ENCODE peak calls at places on chromosomes 13 and 19, in nine cellular contexts. T is tibial artery, D is breast epithelium, K is bronchial epithelial cell, Z is heart left ventricle, S is AG04450, Q is right lobe of liver, V is HL-60, L is thoracic aorta. W is an unnamed sample.

GRCh38 chr19:48121909-48122371 is 11.3 kb upstream of the PLA2G4C start:
- DNase-seq in L (no peak), D (peak; percentile 64), S (no peak), V (no peak), T (no peak), Q (no peak), K (peak; percentile 47), Z (no peak), W (no peak)

GRCh38 chr13:32790731-32791130 is 204.5 kb downstream of the PDS5B start:
- DNase-seq in V (no peak), Q (no peak), D (no peak), Z (no peak), L (no peak), K (no peak), S (no peak), T (no peak), W (no peak)

GRCh38 chr13:32033744-32034143 is 2.2 kb downstream of the FRY start:
- DNase-seq in V (no peak), L (no peak), T (no peak), Q (no peak), D (no peak), Z (no peak), S (no peak), K (peak; percentile 64), W (no peak)

GRCh38 chr13:25827986-25828385 is 223.8 kb downstream of the SHISA2 start:
- DNase-seq in K (no peak), S (no peak), Q (no peak), T (no peak), L (no peak), D (no peak), V (no peak), Z (no peak), W (no peak)

GRCh38 chr13:76976488-76976887 is 15.4 kb upstream of the CLN5 start:
- DNase-seq in L (no peak), S (no peak), Z (no peak), V (no peak), Q (no peak), D (no peak), K (peak; percentile 55), T (no peak), W (no peak)

GRCh38 chr13:51785592-51786424 is 18.2 kb downstream of the DHRS12 start:
- DNase-seq in Q (no peak), S (no peak), D (no peak), L (no peak), V (no peak), K (no peak), Z (peak; percentile 72), T (peak; percentile 55), W (no peak)

GRCh38 chr19:3178973-3179738 is 587 bp downstream of the S1PR4 start:
- DNase-seq in Q (peak; percentile 58), D (no peak), V (peak; percentile 53), K (no peak), T (no peak), L (no peak), S (no peak), Z (no peak), W (no peak)

GRCh38 chr19:53808710-53809125 is 15.4 kb downstream of the NLRP12 start:
- DNase-seq in Z (no peak), Q (no peak), S (no peak), K (peak; percentile 34), D (no peak), T (no peak), L (no peak), V (peak; percentile 42), W (no peak)

GRCh38 chr19:44749994-44750393 is 1.5 kb downstream of the BCL3 start:
- DNase-seq in T (no peak), S (no peak), L (no peak), Q (no peak), V (no peak), Z (no peak), D (no peak), K (no peak), W (no peak)

GRCh38 chr13:46315491-46316075 is 71.5 kb downstream of the RUBCNL start:
- DNase-seq in K (no peak), S (no peak), Q (no peak), T (no peak), L (no peak), V (no peak), D (no peak), Z (no peak), W (no peak)

GRCh38 chr19:51448011-51448744 is 10.1 kb downstream of the SIGLEC8 start:
- DNase-seq in V (no peak), L (no peak), K (no peak), T (no peak), D (no peak), S (no peak), Q (no peak), Z (no peak), W (no peak)

GRCh38 chr13:100440756-100441421 is 147.7 kb downstream of the GGACT start:
- DNase-seq in V (no peak), K (no peak), T (no peak), Z (no peak), S (peak; percentile 21), D (no peak), Q (no peak), L (no peak), W (no peak)

GRCh38 chr13:37618554-37618953 is 20.0 kb upstream of the POSTN start:
- DNase-seq in Q (no peak), V (no peak), D (no peak), K (peak; percentile 20), Z (no peak), L (no peak), T (no peak), S (no peak), W (no peak)

GRCh38 chr19:31962565-31962996 is 382.8 kb upstream of the ZNF507 start:
- DNase-seq in D (no peak), Z (no peak), L (no peak), V (no peak), T (no peak), Q (no peak), K (no peak), S (no peak), W (no peak)

GRCh38 chr13:73971481-73971880 is 162.7 kb downstream of the KLF12 start:
- DNase-seq in T (no peak), V (no peak), D (no peak), L (no peak), Q (no peak), Z (no peak), S (no peak), K (no peak), W (no peak)

GRCh38 chr13:50369646-50370045 is 354.4 kb downstream of the KCNRG start:
- DNase-seq in T (no peak), D (no peak), V (no peak), S (no peak), K (no peak), L (no peak), Q (no peak), Z (no peak), W (no peak)

GRCh38 chr19:40387151-40387550 is 2.8 kb downstream of the HIPK4 start:
- DNase-seq in T (no peak), L (no peak), Z (no peak), V (no peak), D (no peak), S (no peak), Q (no peak), K (no peak), W (no peak)

GRCh38 chr19:7863157-7863970 is 10.8 kb downstream of the PRR36 start:
- DNase-seq in L (no peak), Z (no peak), D (no peak), T (no peak), Q (peak; percentile 59), S (no peak), K (no peak), V (no peak), W (no peak)

GRCh38 chr19:7860902-7861618 is 13.1 kb downstream of the PRR36 start:
- DNase-seq in Z (no peak), L (no peak), S (no peak), K (no peak), D (no peak), V (no peak), T (no peak), Q (no peak), W (no peak)

GRCh38 chr19:7861619-7862412 is 12.4 kb downstream of the PRR36 start:
- DNase-seq in Q (peak; percentile 54), S (no peak), V (no peak), Z (peak; percentile 13), K (no peak), L (no peak), T (no peak), D (no peak), W (no peak)

GRCh38 chr19:7863971-7864718 is 10.0 kb downstream of the PRR36 start:
- DNase-seq in Q (no peak), D (no peak), K (no peak), T (no peak), L (no peak), S (no peak), V (no peak), Z (no peak), W (no peak)

DNA sequence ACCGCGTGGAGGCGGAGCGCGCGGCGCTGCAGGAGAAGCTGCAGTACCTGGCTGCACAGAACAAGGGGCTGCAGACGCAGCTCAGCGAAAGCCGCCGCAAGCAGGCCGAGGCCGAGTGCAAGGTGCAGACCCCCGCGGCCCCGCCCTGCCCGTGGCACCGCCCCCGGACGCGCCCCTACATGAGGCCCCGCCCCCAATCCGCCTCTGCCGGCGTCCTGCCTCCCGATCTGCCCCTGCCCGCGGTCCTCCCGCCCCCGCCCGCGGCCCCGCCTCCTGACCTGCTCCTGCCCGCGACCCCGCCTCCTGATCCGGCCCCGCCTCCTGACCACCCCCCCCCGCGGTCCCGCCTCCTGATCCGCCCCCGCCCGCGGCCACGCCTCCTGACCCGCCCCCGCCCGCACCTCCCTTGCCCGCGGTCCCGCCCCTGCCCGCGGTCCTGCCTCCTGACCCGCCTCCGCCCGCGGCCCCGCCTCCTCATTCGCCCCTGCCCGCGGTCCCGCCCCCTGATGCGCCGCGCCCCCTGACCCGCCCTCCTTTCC is 11.7 kb downstream of the PRR36 start:
- DNase-seq in S (no peak), Q (peak; percentile 79), D (no peak), T (no peak), V (peak; percentile 44), L (no peak), K (peak; percentile 29), Z (no peak), W (no peak)
- H3K4me3 ChIP-seq in S (no peak overlapping the region), Q (no peak overlapping the region), D (peak overlapping the region; percentile 35), T (no peak overlapping the region), V (peak overlapping the region; percentile 10), L (peak overlapping the region; percentile 38), K (peak overlapping the region; percentile 33), Z (no peak overlapping the region), W (peak overlapping the region; percentile 59)

GRCh38 chr19:49801401-49801888 is 11.6 kb downstream of the FUZ start:
- DNase-seq in Q (no peak), D (no peak), Z (no peak), T (no peak), L (no peak), K (no peak), S (no peak), V (no peak), W (no peak)
- H3K4me3 ChIP-seq in Q (no peak overlapping the region), D (peak overlapping the region; percentile 51), Z (no peak overlapping the region), T (no peak overlapping the region), L (no peak overlapping the region), K (no peak overlapping the region), S (peak overlapping the region; percentile 64), V (no peak overlapping the region), W (peak overlapping the region; percentile 65)

GRCh38 chr13:99203601-99204579 is 3.2 kb downstream of the UBAC2 start:
- DNase-seq in Z (no peak), T (no peak), Q (no peak), S (no peak), K (no peak), L (no peak), V (no peak), D (no peak), W (no peak)
- H3K4me3 ChIP-seq in Z (no peak overlapping the region), T (no peak overlapping the region), Q (no peak overlapping the region), S (no peak overlapping the region), K (no peak overlapping the region), L (no peak overlapping the region), V (no peak overlapping the region), D (no peak overlapping the region), W (no peak overlapping the region)

GRCh38 chr19:1265611-1266115 is 3.5 kb upstream of the CIRBP start:
- DNase-seq in T (peak; percentile 85), L (peak; percentile 87), V (no peak), Z (peak; percentile 68), S (no peak), Q (no peak), K (no peak), D (no peak), W (peak; percentile 93)
- H3K4me3 ChIP-seq in T (peak overlapping the region; percentile 50), L (peak overlapping the region; percentile 70), V (peak overlapping the region; percentile 48), Z (no peak overlapping the region), S (peak overlapping the region; percentile 39), Q (peak overlapping the region; percentile 61), K (peak overlapping the region; percentile 46), D (peak overlapping the region; percentile 56), W (peak overlapping the region; percentile 73)